ENCODE peak calls at places on chromosomes 5 and 9, in four cellular contexts. P is A549, S is K562, H is GM12878. N is an unnamed sample.

GRCh38 chr9:133448487-133448972 is 11.2 kb upstream of the CACFD1 start:
- DNase-seq in S (no peak), P (no peak), H (no peak), N (peak; percentile 25)

GRCh38 chr5:125455041-125455440 is 708.6 kb upstream of the ZNF608 start:
- DNase-seq in P (no peak), H (no peak), S (no peak), N (no peak)

GRCh38 chr9:94740191-94740874 is 13.8 kb downstream of the AOPEP start:
- DNase-seq in H (no peak), S (no peak), P (no peak), N (no peak)

GRCh38 chr9:136566899-136567298 is 21.1 kb upstream of the NOTCH1 start:
- DNase-seq in H (no peak), S (no peak), P (no peak), N (no peak)

GRCh38 chr5:120017523-120017922 is 388.2 kb downstream of the FAM170A start:
- DNase-seq in H (no peak), S (no peak), P (no peak), N (no peak)

GRCh38 chr5:61230492-61230891 is 68.2 kb upstream of the SMIM15 start:
- DNase-seq in P (no peak), S (no peak), H (no peak), N (no peak)

GRCh38 chr9:132878695-132879064 is at the start of gene SPACA9:
- DNase-seq in P (peak; percentile 63), H (no peak), S (peak; percentile 90), N (no peak)

GRCh38 chr5:38184627-38185026 is 73.7 kb upstream of the EGFLAM start:
- DNase-seq in H (no peak), P (no peak), S (no peak), N (no peak)

GRCh38 chr9:23621166-23621565 is 204.9 kb downstream of the ELAVL2 start:
- DNase-seq in H (no peak), P (no peak), S (no peak), N (no peak)

GRCh38 chr9:134366223-134367031 is 40.2 kb downstream of the RXRA start:
- DNase-seq in S (peak; percentile 45), H (no peak), P (peak; percentile 81), N (no peak)

GRCh38 chr9:76704601-76705204 is 59.5 kb upstream of the PCA3 start:
- DNase-seq in H (peak; percentile 20), S (peak; percentile 19), P (peak; percentile 88), N (peak; percentile 58)

GRCh38 chr5:137800700-137801411 is 46.7 kb upstream of the HNRNPA0 start:
- DNase-seq in P (no peak), H (no peak), S (no peak), N (peak; percentile 8)

GRCh38 chr5:81359108-81359507 is 34.8 kb downstream of the ACOT12 start:
- DNase-seq in H (no peak), S (no peak), P (no peak), N (no peak)

GRCh38 chr9:112874006-112874405 is 16.7 kb downstream of the SLC46A2 start:
- DNase-seq in H (no peak), S (no peak), P (no peak), N (no peak)

GRCh38 chr9:111679199-111679598 is 17.8 kb downstream of the GNG10 start:
- DNase-seq in S (no peak), H (no peak), P (no peak), N (no peak)

GRCh38 chr5:127776477-127776876 is 73.3 kb downstream of the CCDC192 start:
- DNase-seq in S (no peak), H (no peak), P (no peak), N (no peak)

GRCh38 chr9:113454914-113455761 is 8.4 kb upstream of the RGS3 start:
- DNase-seq in S (peak; percentile 55), P (peak; percentile 72), H (no peak), N (peak; percentile 83)

GRCh38 chr9:89606049-89606481 is 1.3 kb downstream of the GADD45G start:
- DNase-seq in S (peak; percentile 52), P (peak; percentile 67), H (no peak), N (peak; percentile 27)

GRCh38 chr9:76365028-76365427 is 29.2 kb downstream of the RFK start:
- DNase-seq in P (peak; percentile 62), S (no peak), H (no peak), N (peak; percentile 78)

GRCh38 chr9:61671276-61671973 is 481.6 kb downstream of the SPATA31A7 start:
- DNase-seq in H (no peak), P (no peak), S (no peak), N (no peak)

GRCh38 chr9:34405719-34406118 is 29.0 kb upstream of the MYORG start:
- DNase-seq in P (no peak), H (no peak), S (no peak), N (no peak)

GRCh38 chr5:141524604-141525597 is 36.0 kb downstream of the PCDHGC5 start:
- DNase-seq in P (peak; percentile 89), S (peak; percentile 85), H (no peak), N (peak; percentile 85)

GRCh38 chr5:140342896-140343295 is 3.5 kb downstream of the HBEGF start:
- DNase-seq in S (no peak), H (no peak), P (no peak), N (no peak)

GRCh38 chr5:61409568-61409967 is 77.5 kb downstream of the ZSWIM6 start:
- DNase-seq in S (peak; percentile 31), P (peak; percentile 91), H (no peak), N (peak; percentile 50)

GRCh38 chr5:128062172-128062746 is 21.3 kb upstream of the SLC12A2 start:
- DNase-seq in H (no peak), S (no peak), P (no peak), N (no peak)

GRCh38 chr5:79396265-79396664 is 117.7 kb downstream of the HOMER1 start:
- DNase-seq in H (no peak), S (no peak), P (no peak), N (no peak)

GRCh38 chr9:137648396-137648795 is 29.6 kb downstream of the EHMT1 start:
- DNase-seq in S (no peak), H (no peak), P (no peak), N (no peak)

GRCh38 chr5:77333451-77334123 is 123.1 kb downstream of the PDE8B start:
- DNase-seq in H (no peak), S (no peak), P (no peak), N (no peak)

GRCh38 chr5:142426676-142427364 is 102.0 kb upstream of the SPRY4 start:
- DNase-seq in H (no peak), P (no peak), S (no peak), N (no peak)

GRCh38 chr9:126756238-126756637 is 48.6 kb upstream of the ZBTB43 start:
- DNase-seq in H (no peak), P (no peak), S (no peak), N (no peak)

DNA sequence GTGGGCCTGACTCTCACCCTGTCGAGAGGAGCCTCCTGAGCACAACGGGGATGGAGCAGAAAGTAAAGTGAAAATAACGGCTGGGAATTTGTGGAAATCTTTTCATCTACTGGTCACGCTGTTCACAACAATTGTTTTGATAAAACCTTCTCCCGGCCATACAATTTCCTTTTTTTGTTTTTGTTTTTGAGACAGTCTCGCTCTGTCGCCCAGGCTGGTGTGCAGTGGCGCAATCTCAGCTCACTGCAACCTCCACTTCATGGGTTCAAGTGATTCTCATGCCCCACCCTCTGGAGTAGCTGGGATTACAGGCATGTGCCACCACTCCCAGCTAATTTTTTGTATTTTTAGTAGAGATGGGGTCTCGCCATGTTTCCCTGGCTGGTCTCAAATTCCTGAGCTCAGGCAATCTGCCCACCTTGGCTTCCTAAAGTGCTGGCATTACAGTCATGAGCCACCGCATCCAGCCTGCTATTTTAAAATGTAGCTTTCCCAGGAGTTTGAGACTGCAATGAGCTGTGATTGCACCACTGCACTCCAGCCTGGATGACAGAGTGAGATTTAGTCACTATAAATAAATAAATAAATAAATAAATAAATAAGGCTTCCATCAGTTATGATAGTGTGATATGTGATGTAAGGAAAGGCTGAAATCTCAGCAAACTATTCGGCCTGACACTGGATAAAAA is 73.5 kb upstream of the PTGER4 start:
- DNase-seq in S (no peak), H (no peak), P (no peak), N (no peak)
- TF ChIP-seq POLR2AphosphoS2 in S (no peak), H (no peak), P (no peak), N (no peak)

GRCh38 chr5:176659440-176659839 is 12.2 kb downstream of the TSPAN17 start:
- DNase-seq in S (no peak), P (no peak), H (no peak), N (no peak)

GRCh38 chr5:176660530-176660859 is 13.2 kb downstream of the TSPAN17 start:
- DNase-seq in S (no peak), H (no peak), P (no peak), N (no peak)

GRCh38 chr5:176659860-176660461 is 12.7 kb downstream of the TSPAN17 start:
- DNase-seq in H (no peak), S (no peak), P (no peak), N (no peak)

GRCh38 chr5:176658007-176658599 is 10.8 kb downstream of the TSPAN17 start:
- DNase-seq in S (peak; percentile 55), P (peak; percentile 77), H (no peak), N (peak; percentile 59)

DNA sequence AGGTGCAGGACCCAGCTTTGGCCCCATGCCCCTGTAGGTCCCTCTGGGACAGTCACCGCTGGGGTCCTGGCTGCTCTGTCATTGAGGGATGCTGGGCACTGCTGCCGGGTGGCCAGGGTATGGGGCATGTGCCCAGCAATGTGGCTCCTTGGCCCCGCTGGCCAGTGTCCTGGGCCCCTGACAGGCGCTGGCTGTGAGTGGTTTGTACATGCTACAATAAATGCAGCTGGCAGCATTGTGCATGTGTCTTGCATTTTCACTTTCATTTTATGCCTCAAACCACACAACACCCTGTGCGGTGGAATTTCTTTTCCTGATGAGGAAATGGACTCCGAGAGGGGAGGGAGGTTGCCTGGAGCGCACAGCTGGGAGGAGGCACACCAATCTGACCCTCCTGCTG is 11.5 kb downstream of the TSPAN17 start:
- DNase-seq in H (no peak), S (no peak), P (no peak), N (no peak)
- TF ChIP-seq HDAC2 in H (no peak), S (no peak), P (no peak), N (no peak)

DNA sequence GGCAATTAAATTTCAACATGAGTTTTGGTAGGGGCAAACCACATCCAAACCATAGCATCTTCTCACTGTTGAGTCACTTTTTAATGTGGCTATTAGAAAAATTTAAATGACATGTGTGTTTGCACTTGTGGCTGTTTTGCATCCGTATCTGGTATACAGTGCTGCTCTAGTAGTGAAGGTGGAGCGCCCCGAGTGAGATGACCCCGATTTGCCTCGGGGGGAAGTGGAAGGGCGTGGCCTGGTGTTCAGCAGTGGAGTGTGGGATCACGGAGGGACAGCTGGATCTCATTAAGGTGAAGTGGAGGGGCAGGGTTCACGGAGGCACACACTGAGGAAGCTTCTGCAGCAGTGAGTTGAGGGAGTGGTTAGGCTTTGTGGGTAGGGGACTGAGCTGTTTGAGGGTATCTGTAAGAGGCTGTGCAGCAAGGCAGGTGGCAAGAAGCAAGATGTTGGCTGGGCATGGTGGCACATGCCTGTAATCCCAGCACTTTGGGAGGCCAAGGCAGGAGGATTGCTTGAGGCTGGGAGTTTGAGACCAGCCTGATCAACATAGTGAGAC is 6.2 kb upstream of the GMCL2 start:
- DNase-seq in P (no peak), S (peak; percentile 7), H (no peak), N (no peak)
- TF ChIP-seq POLR2AphosphoS2 in P (no peak), S (no peak), H (no peak), N (no peak)

DNA sequence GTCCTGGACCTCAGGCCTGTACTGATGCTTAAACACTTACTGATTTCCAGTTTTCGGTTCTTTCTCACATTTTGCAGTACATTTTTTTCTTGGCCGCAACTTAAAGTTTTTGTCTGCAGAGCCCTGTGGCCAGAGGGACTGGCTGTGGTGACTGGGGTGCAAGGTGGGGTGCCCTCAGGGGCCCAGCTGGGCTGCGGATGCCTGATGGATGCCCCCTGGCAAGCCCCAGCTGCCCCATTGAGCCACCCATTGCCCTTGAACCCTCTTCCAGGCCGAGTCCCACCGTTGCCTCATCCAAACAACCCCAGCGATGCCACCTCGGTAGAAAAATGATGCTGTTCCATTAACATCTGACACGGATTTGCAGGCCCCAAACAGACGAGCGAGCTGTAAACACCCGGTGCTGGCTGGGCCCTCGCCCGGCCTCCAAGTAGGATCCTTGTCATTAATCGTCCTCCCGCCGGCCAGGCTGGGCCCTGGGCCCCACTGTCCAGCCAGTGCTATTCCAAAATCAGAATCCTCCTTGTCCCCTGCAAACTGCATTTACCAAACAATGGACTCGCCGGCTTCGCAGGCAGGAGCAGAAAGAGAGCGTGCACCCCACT is 107.9 kb downstream of the PHF2 start:
- DNase-seq in P (no peak), S (no peak), H (no peak), N (no peak)
- TF ChIP-seq HDAC2 in P (no peak), S (no peak), H (no peak), N (no peak)

N was measured in HepG2.